ENCODE peak calls at places on chromosomes 5 and 9, in seven cellular contexts. S, W, Y, A, J, M and F are unnamed samples. For H3K4me1, the result is how much of the 10 kb centered on the place peaks cover.

GRCh38 chr5:132754111-132754510 is 6.9 kb downstream of the CCNI2 start:
- DNase-seq in S (no peak), W (no peak), Y (no peak), A (no peak), J (no peak), M (no peak), F (no peak)

GRCh38 chr5:172110921-172111873 is 76.8 kb downstream of the STK10 start:
- DNase-seq in S (no peak), W (peak), Y (peak), A (no peak), J (peak), M (no peak), F (peak)

GRCh38 chr5:169803077-169803981 is 166.3 kb downstream of the DOCK2 start:
- DNase-seq in S (no peak), W (peak), Y (peak), A (peak), J (no peak), M (no peak), F (no peak)

GRCh38 chr9:133637451-133638055 is 1.4 kb downstream of the DBH start:
- DNase-seq in S (no peak), W (no peak), Y (no peak), A (no peak), J (no peak), M (no peak), F (no peak)

GRCh38 chr9:99787552-99787951 is 34.1 kb upstream of the NR4A3 start:
- DNase-seq in S (no peak), W (no peak), Y (no peak), A (no peak), J (no peak), M (no peak), F (no peak)

GRCh38 chr9:134209731-134210311 is 45.5 kb upstream of the RNU6ATAC start:
- DNase-seq in S (no peak), W (no peak), Y (no peak), A (peak), J (no peak), M (no peak), F (no peak)

GRCh38 chr5:151784141-151784540 is 12.4 kb downstream of the G3BP1 start:
- DNase-seq in S (no peak), W (no peak), Y (no peak), A (no peak), J (no peak), M (no peak), F (no peak)

GRCh38 chr5:66987949-66988838 is 208.4 kb downstream of the CD180 start:
- DNase-seq in S (no peak), W (no peak), Y (peak), A (no peak), J (no peak), M (no peak), F (no peak)

GRCh38 chr5:132235340-132235739 is 7.7 kb upstream of the P4HA2 start:
- DNase-seq in S (no peak), W (no peak), Y (no peak), A (no peak), J (no peak), M (no peak), F (no peak)

GRCh38 chr9:36401179-36401740 is 1.2 kb upstream of the RNF38 start:
- DNase-seq in S (no peak), W (peak), Y (peak), A (no peak), J (no peak), M (peak), F (no peak)

GRCh38 chr9:17695482-17695881 is 116.6 kb downstream of the SH3GL2 start:
- DNase-seq in S (no peak), W (no peak), Y (no peak), A (no peak), J (no peak), M (no peak), F (no peak)

GRCh38 chr5:150129813-150130492 is 25.7 kb downstream of the PDGFRB start:
- DNase-seq in S (peak), W (peak), Y (peak), A (peak), J (peak), M (peak), F (peak)

GRCh38 chr5:150131978-150132694 is 23.5 kb downstream of the PDGFRB start:
- DNase-seq in S (peak), W (no peak), Y (no peak), A (peak), J (no peak), M (no peak), F (no peak)

GRCh38 chr5:150131461-150131860 is 24.2 kb downstream of the PDGFRB start:
- DNase-seq in S (no peak), W (no peak), Y (no peak), A (no peak), J (no peak), M (no peak), F (no peak)

GRCh38 chr5:150129454-150129812 is 26.2 kb downstream of the PDGFRB start:
- DNase-seq in S (no peak), W (no peak), Y (no peak), A (no peak), J (no peak), M (no peak), F (no peak)

DNA sequence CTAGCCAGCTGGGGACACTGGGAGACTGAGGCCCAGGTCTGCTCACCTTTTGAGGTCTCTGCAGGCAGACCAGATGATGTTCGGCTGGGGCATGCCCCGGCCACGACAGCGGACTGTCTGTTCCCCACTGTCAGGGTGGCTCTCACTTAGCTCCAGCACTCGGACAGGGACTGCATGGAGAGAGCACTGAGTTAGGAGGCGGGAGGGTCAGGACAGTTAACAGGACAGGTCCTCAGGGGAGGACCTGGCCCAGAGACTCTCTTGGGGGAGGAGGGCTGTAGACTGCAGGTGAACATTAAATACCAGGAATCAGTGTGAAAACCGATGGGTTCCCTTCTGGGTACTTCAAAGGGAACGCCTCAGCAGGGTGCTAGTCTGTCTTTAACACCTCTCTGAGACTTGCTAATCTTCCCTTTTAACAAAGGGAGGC is 25.1 kb downstream of the PDGFRB start:
- DNase-seq in S (no peak), W (no peak), Y (no peak), A (no peak), J (no peak), M (no peak), F (no peak)
- H3K4me1 ChIP-seq in S (half or more), W (under half), Y (under half), A (under half), J (under half), M (under half), F (under half)

GRCh38 chr5:140875085-140876065 is at the start of gene PCDHA12:
- DNase-seq in S (no peak), W (no peak), Y (no peak), A (no peak), J (no peak), M (no peak), F (no peak)
- H3K4me3 ChIP-seq in S (peak), W (no peak), Y (peak), A (no peak), J (no peak), M (no peak), F (no peak)

DNA sequence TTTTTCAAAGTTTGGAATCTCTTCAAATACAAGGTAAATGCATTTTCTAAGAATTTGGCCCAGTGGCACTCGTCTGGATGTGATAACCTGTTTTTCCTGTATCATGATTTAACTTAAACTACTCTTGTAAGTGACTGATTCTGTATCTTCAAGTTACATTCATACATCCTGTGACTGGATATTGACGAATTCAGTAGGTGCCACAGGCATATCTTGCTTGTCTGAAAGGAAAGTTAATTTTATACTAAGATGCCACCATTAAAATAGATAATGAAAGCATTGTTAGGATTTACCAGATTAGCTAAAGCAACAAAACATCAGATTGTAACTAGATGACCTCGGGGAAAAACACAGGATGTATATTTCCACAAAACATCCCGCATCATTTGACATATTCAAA is 175.3 kb upstream of the ZNF608 start:
- DNase-seq in S (no peak), W (no peak), Y (no peak), A (no peak), J (no peak), M (no peak), F (no peak)
- H3K4me1 ChIP-seq in S (under half), W (under half), Y (under half), A (under half), J (under half), M (under half), F (under half)

DNA sequence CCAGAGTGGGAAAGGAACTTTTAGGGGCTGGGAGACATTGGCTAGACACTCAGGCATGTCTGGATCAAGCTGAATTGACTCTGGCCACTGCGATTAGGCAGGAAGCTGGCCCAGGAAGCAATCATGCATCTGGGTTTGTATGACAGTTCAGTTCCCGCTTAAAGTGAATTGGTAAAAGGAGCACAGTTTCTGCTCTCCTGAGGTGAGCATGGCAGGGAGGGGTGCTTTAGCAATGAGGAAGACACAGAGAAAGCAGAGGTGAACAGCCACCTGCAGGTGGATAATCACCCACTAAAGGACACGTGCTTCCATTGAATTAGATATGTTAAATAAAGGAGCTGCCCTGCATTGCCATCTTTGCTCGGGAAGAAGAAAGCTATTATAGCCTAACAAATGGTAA is 248.1 kb upstream of the MAP3K1 start:
- DNase-seq in S (no peak), W (no peak), Y (no peak), A (no peak), J (no peak), M (no peak), F (no peak)
- H3K4me3 ChIP-seq in S (no peak), W (no peak), Y (no peak), A (no peak), J (no peak), M (no peak), F (no peak)

DNA sequence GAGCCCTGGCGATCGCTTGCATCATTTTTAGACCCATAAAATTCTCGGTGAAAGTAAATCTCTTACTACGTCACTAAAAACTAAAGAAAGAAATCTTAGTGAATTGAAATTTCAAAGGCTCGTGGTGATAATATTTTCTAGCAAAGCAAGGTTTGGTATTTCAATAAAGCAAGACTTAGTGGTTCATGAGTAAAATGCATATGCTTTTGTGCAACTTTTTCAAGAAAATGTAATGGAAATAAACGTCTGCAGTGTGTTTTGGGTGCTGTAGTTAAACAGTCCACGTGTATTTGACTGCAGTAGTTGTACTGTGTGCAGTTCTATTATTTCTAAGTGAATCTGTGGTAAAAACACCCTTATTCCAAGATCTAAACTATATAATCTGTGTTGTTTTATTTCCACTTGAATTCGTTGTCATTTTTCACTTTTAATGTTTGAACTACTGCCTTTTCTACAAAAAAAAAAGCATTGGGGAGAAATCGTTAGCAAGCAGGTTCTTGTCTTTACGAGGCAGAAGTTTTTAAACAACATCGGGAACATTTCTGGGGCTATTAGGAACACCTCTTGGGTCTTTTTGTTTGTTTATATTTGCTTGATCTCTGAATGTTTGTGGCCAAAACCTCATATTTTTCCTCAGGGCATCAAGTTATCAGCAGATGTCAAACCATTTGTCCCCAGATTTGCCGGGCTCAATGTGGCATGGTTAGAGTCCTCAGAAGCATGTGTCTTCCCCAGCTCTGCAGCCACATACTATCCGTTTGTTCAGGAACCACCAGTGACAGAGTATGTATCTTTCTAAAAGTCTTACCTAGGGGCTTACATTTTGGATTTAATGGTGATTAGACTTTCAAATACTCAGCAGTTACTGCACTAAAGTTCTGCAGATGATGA is 960 bp downstream of the SECISBP2 start:
- DNase-seq in S (no peak), W (no peak), Y (no peak), A (no peak), J (no peak), M (no peak), F (no peak)
- H3K4me1 ChIP-seq in S (half or more), W (under half), Y (under half), A (under half), J (under half), M (under half), F (under half)

GRCh38 chr5:148229840-148230239 is 8.5 kb upstream of the MARCOL start:
- DNase-seq in S (no peak), W (no peak), Y (no peak), A (no peak), J (no peak), M (no peak), F (no peak)
- H3K4me3 ChIP-seq in S (no peak), W (no peak), Y (no peak), A (no peak), J (peak), M (no peak), F (no peak)

DNA sequence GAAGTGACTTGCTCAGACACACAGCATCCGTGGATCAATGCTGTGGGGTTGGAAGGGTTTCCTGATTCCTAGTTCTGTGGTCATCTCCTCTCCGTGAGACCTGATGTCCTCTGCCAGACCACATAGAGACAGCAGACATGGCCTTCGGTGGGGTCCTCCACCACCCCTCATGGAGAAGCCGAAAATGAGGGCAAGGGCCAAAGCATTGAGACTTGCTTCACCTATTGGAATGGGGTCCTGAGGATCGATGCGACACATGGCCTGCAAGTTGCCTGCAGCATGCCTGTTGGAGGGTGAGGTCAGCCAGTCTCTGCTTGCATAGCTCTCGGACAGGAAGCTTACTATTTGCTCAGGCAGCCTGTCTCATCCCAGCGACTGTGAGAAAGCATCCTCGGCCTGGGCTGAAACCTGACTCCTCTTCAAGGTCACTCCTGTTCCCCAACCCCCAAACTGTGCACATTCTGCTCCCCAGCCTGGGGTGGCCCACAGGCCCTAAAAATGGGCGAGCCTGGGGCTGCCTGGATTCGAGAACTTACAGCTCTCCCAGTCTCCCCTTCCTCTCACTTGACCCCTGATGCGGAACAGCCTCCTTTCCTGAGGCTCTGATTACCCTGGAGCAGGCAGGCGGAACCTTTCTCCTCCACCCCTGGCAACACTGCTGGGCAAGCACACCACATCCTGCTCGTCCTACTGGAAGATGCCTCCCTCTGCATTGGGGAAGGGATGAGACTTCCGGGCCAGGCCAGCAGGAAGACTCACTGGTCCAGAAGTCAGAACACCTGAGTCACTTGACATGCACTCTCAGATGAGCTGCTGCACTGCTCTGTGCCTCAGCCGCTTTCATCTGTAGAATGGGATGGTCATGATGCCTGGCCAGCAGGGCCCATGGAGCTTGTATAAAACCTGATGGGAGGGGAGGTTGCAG is 186.9 kb downstream of the RGS3 start:
- DNase-seq in S (no peak), W (no peak), Y (no peak), A (no peak), J (no peak), M (no peak), F (no peak)
- H3K4me1 ChIP-seq in S (under half), W (under half), Y (under half), A (under half), J (under half), M (under half), F (under half)

GRCh38 chr9:124220551-124221451 is 36.9 kb upstream of the NEK6 start:
- DNase-seq in S (no peak), W (peak), Y (peak), A (no peak), J (peak), M (peak), F (no peak)
- H3K4me3 ChIP-seq in S (no peak), W (no peak), Y (no peak), A (no peak), J (no peak), M (no peak), F (no peak)

GRCh38 chr5:176895350-176895749 is 3.8 kb downstream of the HK3 start:
- DNase-seq in S (no peak), W (no peak), Y (no peak), A (no peak), J (no peak), M (no peak), F (no peak)

GRCh38 chr5:176892663-176893062 is 6.5 kb downstream of the HK3 start:
- DNase-seq in S (no peak), W (no peak), Y (no peak), A (no peak), J (no peak), M (no peak), F (no peak)

GRCh38 chr5:176891331-176891958 is 7.7 kb downstream of the HK3 start:
- DNase-seq in S (no peak), W (no peak), Y (no peak), A (no peak), J (no peak), M (no peak), F (no peak)

GRCh38 chr5:176895829-176896228 is 3.3 kb downstream of the HK3 start:
- DNase-seq in S (no peak), W (no peak), Y (no peak), A (no peak), J (no peak), M (no peak), F (no peak)

GRCh38 chr5:176894298-176894697 is 4.8 kb downstream of the HK3 start:
- DNase-seq in S (no peak), W (no peak), Y (no peak), A (no peak), J (no peak), M (no peak), F (no peak)
- H3K4me1 ChIP-seq in S (under half), W (under half), Y (under half), A (under half), J (under half), M (under half), F (under half)

GRCh38 chr9:70561805-70562395 is 147.4 kb upstream of the KLF9 start:
- DNase-seq in S (no peak), W (no peak), Y (peak), A (no peak), J (no peak), M (no peak), F (no peak)

GRCh38 chr9:70566066-70566465 is 151.6 kb upstream of the KLF9 start:
- DNase-seq in S (no peak), W (no peak), Y (no peak), A (no peak), J (no peak), M (no peak), F (no peak)

GRCh38 chr9:70563010-70563409 is 148.6 kb upstream of the KLF9 start:
- DNase-seq in S (no peak), W (no peak), Y (no peak), A (no peak), J (no peak), M (no peak), F (no peak)

GRCh38 chr9:70564464-70565190 is 150.2 kb upstream of the KLF9 start:
- DNase-seq in S (no peak), W (no peak), Y (no peak), A (no peak), J (no peak), M (no peak), F (no peak)

GRCh38 chr9:70563437-70564204 is 149.2 kb upstream of the KLF9 start:
- DNase-seq in S (no peak), W (peak), Y (peak), A (no peak), J (no peak), M (no peak), F (no peak)
- H3K4me3 ChIP-seq in S (no peak), W (no peak), Y (no peak), A (no peak), J (no peak), M (no peak), F (no peak)